ENCODE peak calls at places on chromosomes 13 and 19, in nine cellular contexts. L, M, O, T, A, D, F, Q and Y are unnamed samples.

GRCh38 chr13:76004411-76004810 is 368.3 kb downstream of the LMO7 start:
- DNase-seq in L (no peak), M (no peak), O (no peak), T (no peak), A (no peak), D (no peak), F (no peak), Q (no peak), Y (no peak)

GRCh38 chr13:57270493-57270892 is 103.5 kb downstream of the PRR20E start:
- DNase-seq in L (no peak), M (no peak), O (no peak), T (no peak), A (no peak), D (no peak), F (no peak), Q (no peak), Y (no peak)

GRCh38 chr13:37288057-37288720 is 182.7 kb upstream of the CSNK1A1L start:
- DNase-seq in L (no peak), M (no peak), O (no peak), T (no peak), A (no peak), D (no peak), F (peak), Q (no peak), Y (no peak)

GRCh38 chr13:113920173-113920572 is 53.7 kb downstream of the C13orf46 start:
- DNase-seq in L (no peak), M (no peak), O (no peak), T (no peak), A (no peak), D (no peak), F (no peak), Q (no peak), Y (no peak)

GRCh38 chr19:4375620-4376228 is 24.6 kb downstream of the SH3GL1 start:
- DNase-seq in L (no peak), M (no peak), O (peak), T (no peak), A (no peak), D (peak), F (peak), Q (no peak), Y (peak)

GRCh38 chr13:112626761-112627160 is 38.8 kb upstream of the TUBGCP3 start:
- DNase-seq in L (no peak), M (no peak), O (no peak), T (no peak), A (no peak), D (no peak), F (no peak), Q (no peak), Y (no peak)

GRCh38 chr13:92187378-92187989 is 789.1 kb downstream of the GPC5 start:
- DNase-seq in L (peak), M (peak), O (peak), T (no peak), A (no peak), D (no peak), F (peak), Q (peak), Y (peak)

GRCh38 chr19:30227071-30227621 is 145.0 kb upstream of the ZNF536 start:
- DNase-seq in L (no peak), M (peak), O (no peak), T (no peak), A (no peak), D (no peak), F (no peak), Q (no peak), Y (no peak)

GRCh38 chr19:7373862-7374261 is 25.1 kb downstream of the ARHGEF18 start:
- DNase-seq in L (no peak), M (no peak), O (no peak), T (no peak), A (no peak), D (no peak), F (no peak), Q (no peak), Y (peak)

GRCh38 chr13:25574437-25575426 is 203.0 kb downstream of the ATP8A2 start:
- DNase-seq in L (peak), M (peak), O (peak), T (peak), A (peak), D (peak), F (peak), Q (peak), Y (peak)

GRCh38 chr13:96860829-96861228 is 133.4 kb downstream of the OXGR1 start:
- DNase-seq in L (no peak), M (no peak), O (no peak), T (no peak), A (no peak), D (no peak), F (no peak), Q (no peak), Y (no peak)

GRCh38 chr13:113211774-113212173 is 2.4 kb downstream of the CUL4A start:
- DNase-seq in L (peak), M (peak), O (no peak), T (no peak), A (peak), D (no peak), F (no peak), Q (no peak), Y (peak)

GRCh38 chr19:8323781-8324185 is 2.5 kb downstream of the RPS28 start:
- DNase-seq in L (no peak), M (no peak), O (no peak), T (no peak), A (no peak), D (no peak), F (no peak), Q (no peak), Y (no peak)

GRCh38 chr19:18441804-18442788 is 4.2 kb upstream of the ISYNA1 start:
- DNase-seq in L (no peak), M (no peak), O (no peak), T (no peak), A (no peak), D (no peak), F (no peak), Q (no peak), Y (no peak)

GRCh38 chr19:29680447-29680846 is 15.2 kb downstream of the PLEKHF1 start:
- DNase-seq in L (no peak), M (no peak), O (no peak), T (no peak), A (peak), D (no peak), F (no peak), Q (no peak), Y (no peak)

GRCh38 chr13:81987159-81987558 is 1646.2 kb upstream of the SPRY2 start:
- DNase-seq in L (no peak), M (no peak), O (no peak), T (no peak), A (no peak), D (no peak), F (no peak), Q (no peak), Y (peak)

GRCh38 chr19:1408300-1409203 is 1.2 kb downstream of the DAZAP1 start:
- DNase-seq in L (peak), M (peak), O (peak), T (no peak), A (peak), D (peak), F (peak), Q (no peak), Y (peak)

GRCh38 chr19:28999733-29000433 is 213.1 kb downstream of the UQCRFS1 start:
- DNase-seq in L (no peak), M (no peak), O (no peak), T (no peak), A (no peak), D (no peak), F (no peak), Q (no peak), Y (no peak)

GRCh38 chr13:39571502-39572092 is 31.4 kb downstream of the LHFPL6 start:
- DNase-seq in L (no peak), M (no peak), O (no peak), T (no peak), A (no peak), D (no peak), F (no peak), Q (no peak), Y (no peak)

GRCh38 chr13:32340917-32341316 is 25.6 kb downstream of the BRCA2 start:
- DNase-seq in L (no peak), M (no peak), O (no peak), T (no peak), A (no peak), D (no peak), F (no peak), Q (no peak), Y (no peak)

GRCh38 chr13:110108348-110109139 is 198.4 kb downstream of the COL4A1 start:
- DNase-seq in L (peak), M (peak), O (peak), T (no peak), A (no peak), D (peak), F (peak), Q (no peak), Y (peak)

GRCh38 chr19:46610851-46611770 is 10.0 kb downstream of the CALM3 start:
- DNase-seq in L (no peak), M (no peak), O (no peak), T (no peak), A (no peak), D (no peak), F (no peak), Q (no peak), Y (no peak)